ENCODE peak calls at places on chromosome 18, in four cellular contexts. R is K562, Z is HepG2, C is GM12878. S is an unnamed sample.

GRCh38 chr18:75477913-75478312 is 50.4 kb upstream of the SMIM21 start:
- DNase-seq in C (no peak), R (no peak), Z (no peak), S (no peak)

GRCh38 chr18:50902797-50903196 is 23.9 kb downstream of the ME2 start:
- DNase-seq in R (no peak), C (no peak), Z (peak), S (no peak)

GRCh38 chr18:47507651-47508050 is 256.2 kb upstream of the SKOR2 start:
- DNase-seq in R (no peak), C (no peak), Z (no peak), S (no peak)

GRCh38 chr18:79118797-79119196 is 49.6 kb downstream of the ATP9B start:
- DNase-seq in Z (no peak), C (no peak), R (no peak), S (no peak)

GRCh38 chr18:7598167-7599062 is 31.3 kb downstream of the PTPRM start:
- DNase-seq in R (no peak), Z (no peak), C (no peak), S (no peak)

GRCh38 chr18:65906621-65907034 is 155.8 kb downstream of the CDH7 start:
- DNase-seq in Z (no peak), C (no peak), R (no peak), S (no peak)

GRCh38 chr18:51070545-51070944 is 40.5 kb downstream of the SMAD4 start:
- DNase-seq in R (no peak), Z (no peak), C (no peak), S (no peak)

GRCh38 chr18:31801078-31801477 is 40.4 kb upstream of the SLC25A52 start:
- DNase-seq in C (no peak), R (no peak), Z (no peak), S (no peak)

GRCh38 chr18:49022311-49023280 is 71.8 kb upstream of the SMAD7 start:
- DNase-seq in Z (no peak), R (no peak), C (no peak), S (no peak)

GRCh38 chr18:70419526-70419925 is 130.7 kb downstream of the SOCS6 start:
- DNase-seq in R (no peak), Z (no peak), C (no peak), S (no peak)

GRCh38 chr18:23856466-23857175 is 157.9 kb upstream of the TTC39C start:
- DNase-seq in R (no peak), C (no peak), Z (no peak), S (no peak)

GRCh38 chr18:54835944-54836343 is 7.7 kb downstream of the RAB27B start:
- DNase-seq in R (no peak), C (no peak), Z (no peak), S (no peak)

GRCh38 chr18:77100751-77101355 is 31.7 kb downstream of the MBP start:
- DNase-seq in C (no peak), R (no peak), Z (no peak), S (no peak)

GRCh38 chr18:49597152-49597551 is 35.3 kb downstream of the LIPG start:
- DNase-seq in C (no peak), Z (no peak), R (no peak), S (no peak)

GRCh38 chr18:24490545-24490944 is 30.1 kb downstream of the HRH4 start:
- DNase-seq in R (no peak), Z (no peak), C (no peak), S (no peak)

GRCh38 chr18:57781128-57781463 is 22.0 kb downstream of the ATP8B1 start:
- DNase-seq in R (no peak), Z (no peak), C (no peak), S (no peak)

GRCh38 chr18:68417166-68417776 is 297.6 kb downstream of the TMX3 start:
- DNase-seq in C (no peak), Z (no peak), R (no peak), S (no peak)

GRCh38 chr18:33751613-33752221 is 173.7 kb downstream of the ASXL3 start:
- DNase-seq in Z (no peak), R (peak), C (no peak), S (no peak)

GRCh38 chr18:35617865-35618264 is 36.3 kb downstream of the GALNT1 start:
- DNase-seq in R (no peak), Z (no peak), C (no peak), S (no peak)

GRCh38 chr18:79540914-79541301 is 138.7 kb upstream of the CTDP1 start:
- DNase-seq in R (no peak), C (no peak), Z (no peak), S (no peak)

GRCh38 chr18:31197676-31198075 is 35.0 kb upstream of the DSC1 start:
- DNase-seq in C (no peak), R (peak), Z (no peak), S (no peak)

GRCh38 chr18:10482985-10483949 is 28.8 kb downstream of the APCDD1 start:
- DNase-seq in Z (no peak), C (peak), R (no peak), S (no peak)

GRCh38 chr18:36330435-36331049 is 33.0 kb downstream of the FHOD3 start:
- DNase-seq in C (no peak), R (no peak), Z (no peak), S (no peak)

GRCh38 chr18:70368903-70369302 is 80.1 kb downstream of the SOCS6 start:
- DNase-seq in R (no peak), Z (no peak), C (no peak), S (no peak)

GRCh38 chr18:33567705-33568104 is 10.3 kb upstream of the ASXL3 start:
- DNase-seq in Z (no peak), R (no peak), C (no peak), S (no peak)

GRCh38 chr18:77133920-77134496 is 1.4 kb upstream of the MBP start:
- DNase-seq in R (peak), C (no peak), Z (peak), S (no peak)

GRCh38 chr18:4352746-4353522 is 102.2 kb downstream of the DLGAP1 start:
- DNase-seq in C (no peak), R (no peak), Z (no peak), S (peak)

GRCh38 chr18:4356929-4357328 is 98.2 kb downstream of the DLGAP1 start:
- DNase-seq in C (no peak), R (no peak), Z (no peak), S (no peak)

GRCh38 chr18:4353853-4354418 is 101.2 kb downstream of the DLGAP1 start:
- DNase-seq in R (no peak), Z (no peak), C (no peak), S (no peak)

GRCh38 chr18:4360221-4360715 is 94.8 kb downstream of the DLGAP1 start:
- DNase-seq in Z (no peak), C (no peak), R (no peak), S (no peak)

DNA sequence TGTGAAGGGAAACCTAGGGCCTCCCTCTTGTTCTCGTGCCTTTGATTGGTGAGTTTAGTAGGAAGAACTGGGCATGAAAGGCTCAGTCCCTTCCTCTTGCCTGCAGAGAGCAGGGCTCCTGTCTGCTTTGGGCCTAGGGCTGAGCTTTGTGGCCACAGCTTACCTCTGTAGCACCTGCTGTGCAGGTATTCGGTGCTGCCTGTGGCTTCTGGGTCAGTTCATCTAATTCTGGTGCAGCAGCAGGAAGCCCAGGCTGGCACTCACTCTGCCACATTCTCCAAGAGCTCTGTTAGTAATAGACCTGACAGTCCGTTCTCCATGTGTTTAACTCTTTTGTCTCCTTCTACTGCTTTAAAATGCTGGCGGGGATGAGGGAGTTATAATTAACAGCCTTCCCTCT is 96.5 kb downstream of the DLGAP1 start:
- DNase-seq in R (no peak), Z (no peak), C (no peak), S (no peak)
- TF ChIP-seq TARDBP in R (no peak), Z (no peak), C (no peak), S (no peak)

GRCh38 chr18:6022840-6023239 is 127.5 kb upstream of the TMEM200C start:
- DNase-seq in Z (no peak), R (no peak), C (no peak), S (peak)

GRCh38 chr18:6017160-6017559 is 121.8 kb upstream of the TMEM200C start:
- DNase-seq in C (no peak), R (no peak), Z (no peak), S (no peak)

GRCh38 chr18:6021341-6022088 is 126.2 kb upstream of the TMEM200C start:
- DNase-seq in C (no peak), Z (no peak), R (no peak), S (no peak)

GRCh38 chr18:6024740-6025139 is 129.4 kb upstream of the TMEM200C start:
- DNase-seq in R (no peak), Z (no peak), C (no peak), S (no peak)

DNA sequence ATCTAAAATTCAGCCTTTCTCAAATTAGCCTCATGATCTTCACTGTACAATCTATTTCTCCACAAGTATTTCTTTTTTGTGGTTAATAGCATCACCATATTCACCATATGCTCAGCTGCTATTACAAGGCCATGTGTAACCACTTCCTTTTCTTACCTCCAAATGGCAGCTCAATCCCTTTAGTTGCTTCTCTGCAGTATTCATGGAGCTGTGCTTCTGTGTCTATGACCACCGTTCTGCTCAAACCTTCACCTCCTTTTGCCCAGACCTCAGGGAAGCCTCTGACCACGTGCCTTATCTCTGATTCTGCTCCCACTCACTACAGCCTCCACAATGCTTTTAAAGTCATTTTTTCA is 126.7 kb upstream of the TMEM200C start:
- DNase-seq in Z (no peak), R (no peak), C (no peak), S (no peak)
- TF ChIP-seq SP1 in Z (no peak), R (no peak), C (no peak), S (no peak)

GRCh38 chr18:11976463-11976862 is 4.8 kb upstream of the IMPA2 start:
- DNase-seq in R (no peak), Z (no peak), C (no peak), S (no peak)

GRCh38 chr18:11974741-11975325 is 6.5 kb upstream of the IMPA2 start:
- DNase-seq in R (no peak), C (no peak), Z (no peak), S (no peak)

GRCh38 chr18:11975721-11976120 is 5.6 kb upstream of the IMPA2 start:
- DNase-seq in C (no peak), Z (no peak), R (no peak), S (no peak)

GRCh38 chr18:11972371-11973174 is 8.7 kb upstream of the IMPA2 start:
- DNase-seq in C (no peak), Z (no peak), R (no peak), S (no peak)

GRCh38 chr18:11970466-11971220 is 10.7 kb upstream of the IMPA2 start:
- DNase-seq in Z (no peak), R (no peak), C (no peak), S (no peak)
- TF ChIP-seq FOXK2 in Z (no peak), R (no peak), C (no peak), S (no peak)

GRCh38 chr18:22108674-22109073 is 60.7 kb upstream of the GATA6 start:
- DNase-seq in R (peak), Z (peak), C (no peak), S (peak)
- TF ChIP-seq TARDBP in R (no peak), Z (no peak), C (no peak), S (no peak)

GRCh38 chr18:55927831-55928230 is 339.8 kb upstream of the TCF4 start:
- DNase-seq in Z (no peak), C (no peak), R (no peak), S (no peak)
- TF ChIP-seq SP1 in Z (no peak), C (no peak), R (no peak), S (no peak)

S was measured in HEK293T.